ENCODE peak calls at places on chromosome 11, in five cellular contexts. Z is HCT116, I is GM23248, B is SK-N-SH, N is neural progenitor cell. R is an unnamed sample.
A peak's percentile ranks its signal among the peaks of the same experiment; 100 is the strongest.

GRCh38 chr11:6062691-6063358 is 32.3 kb upstream of the OR56A1 start:
- DNase-seq in I (no peak), B (no peak), Z (no peak), N (no peak), R (no peak)

GRCh38 chr11:78310500-78310909 is 107.1 kb downstream of the GAB2 start:
- DNase-seq in N (no peak), Z (no peak), B (no peak), I (peak; percentile 54), R (peak; percentile 26)

GRCh38 chr11:95835768-95836488 is 45.6 kb downstream of the CEP57 start:
- DNase-seq in I (peak; percentile 94), N (peak; percentile 88), Z (peak; percentile 63), B (peak; percentile 55), R (peak; percentile 87)

GRCh38 chr11:67268684-67269268 is 2.5 kb downstream of the GRK2 start:
- DNase-seq in N (no peak), B (no peak), Z (no peak), I (no peak), R (no peak)

GRCh38 chr11:19924321-19925115 is 211.9 kb downstream of the NAV2 start:
- DNase-seq in N (no peak), Z (no peak), I (no peak), B (no peak), R (no peak)

GRCh38 chr11:18768472-18768901 is 23.1 kb downstream of the PTPN5 start:
- DNase-seq in B (no peak), Z (no peak), N (no peak), I (no peak), R (no peak)

GRCh38 chr11:131998020-131998419 is 627.6 kb downstream of the NTM start:
- DNase-seq in I (no peak), Z (no peak), B (no peak), N (no peak), R (peak; percentile 72)

GRCh38 chr11:20109731-20110445 is 50.4 kb downstream of the DBX1 start:
- DNase-seq in B (no peak), N (no peak), I (peak; percentile 52), Z (no peak), R (no peak)

GRCh38 chr11:8356731-8357504 is 93.2 kb upstream of the LMO1 start:
- DNase-seq in N (peak; percentile 67), I (peak; percentile 64), Z (no peak), B (no peak), R (no peak)

GRCh38 chr11:56923116-56923515 is 65.6 kb upstream of the OR5AK2 start:
- DNase-seq in Z (no peak), N (no peak), I (no peak), B (no peak), R (no peak)

GRCh38 chr11:64321533-64321932 is 3.6 kb downstream of the PRDX5 start:
- DNase-seq in I (no peak), B (no peak), N (no peak), Z (no peak), R (peak; percentile 35)

DNA sequence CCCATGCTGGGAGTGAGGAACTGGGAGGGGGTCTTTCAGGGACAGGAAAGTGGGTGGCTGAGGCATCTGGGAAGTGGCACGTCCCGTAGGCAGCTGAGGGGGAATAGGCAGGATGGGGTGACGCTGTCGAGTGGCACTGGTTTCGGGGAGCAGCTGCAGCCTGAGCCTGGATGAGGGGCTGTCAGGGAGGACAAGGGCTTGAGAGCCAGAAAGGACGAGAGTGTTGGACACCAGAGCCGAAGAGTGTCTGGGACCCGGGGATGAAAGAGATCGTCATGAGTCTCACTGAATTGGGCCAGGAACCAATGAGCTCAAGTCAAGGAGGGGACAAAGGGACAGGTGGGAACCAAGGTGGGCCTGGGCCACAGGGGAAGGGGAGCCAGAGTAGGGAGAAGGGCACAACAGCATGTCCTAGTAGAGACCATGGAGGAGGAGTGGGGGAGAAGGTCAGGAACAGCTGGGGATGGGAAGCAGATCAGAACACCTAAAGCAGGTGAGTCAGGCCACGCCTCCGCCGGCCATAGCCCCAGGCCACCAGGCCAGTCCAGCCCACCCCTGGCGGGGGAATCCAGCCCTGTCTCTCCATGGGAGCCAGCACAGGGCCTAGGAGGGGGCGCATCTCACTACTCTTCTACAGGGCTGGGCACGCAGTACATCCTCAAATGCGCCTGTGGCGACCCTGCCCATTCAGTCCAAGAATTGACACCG is 4.2 kb downstream of the RAB3IL1 start:
- DNase-seq in N (no peak), Z (no peak), B (peak; percentile 16), I (no peak), R (no peak)
- H3K4me2 ChIP-seq in N (no peak overlapping the region), Z (no peak overlapping the region), B (no peak overlapping the region), I (no peak overlapping the region), R (no peak overlapping the region)

GRCh38 chr11:24714601-24715000 is 217.7 kb downstream of the LUZP2 start:
- DNase-seq in B (no peak), I (no peak), N (no peak), Z (no peak), R (no peak)
- TF ChIP-seq EZH2phosphoT487 in B (no peak), I (no peak), N (no peak), Z (no peak), R (no peak)

DNA sequence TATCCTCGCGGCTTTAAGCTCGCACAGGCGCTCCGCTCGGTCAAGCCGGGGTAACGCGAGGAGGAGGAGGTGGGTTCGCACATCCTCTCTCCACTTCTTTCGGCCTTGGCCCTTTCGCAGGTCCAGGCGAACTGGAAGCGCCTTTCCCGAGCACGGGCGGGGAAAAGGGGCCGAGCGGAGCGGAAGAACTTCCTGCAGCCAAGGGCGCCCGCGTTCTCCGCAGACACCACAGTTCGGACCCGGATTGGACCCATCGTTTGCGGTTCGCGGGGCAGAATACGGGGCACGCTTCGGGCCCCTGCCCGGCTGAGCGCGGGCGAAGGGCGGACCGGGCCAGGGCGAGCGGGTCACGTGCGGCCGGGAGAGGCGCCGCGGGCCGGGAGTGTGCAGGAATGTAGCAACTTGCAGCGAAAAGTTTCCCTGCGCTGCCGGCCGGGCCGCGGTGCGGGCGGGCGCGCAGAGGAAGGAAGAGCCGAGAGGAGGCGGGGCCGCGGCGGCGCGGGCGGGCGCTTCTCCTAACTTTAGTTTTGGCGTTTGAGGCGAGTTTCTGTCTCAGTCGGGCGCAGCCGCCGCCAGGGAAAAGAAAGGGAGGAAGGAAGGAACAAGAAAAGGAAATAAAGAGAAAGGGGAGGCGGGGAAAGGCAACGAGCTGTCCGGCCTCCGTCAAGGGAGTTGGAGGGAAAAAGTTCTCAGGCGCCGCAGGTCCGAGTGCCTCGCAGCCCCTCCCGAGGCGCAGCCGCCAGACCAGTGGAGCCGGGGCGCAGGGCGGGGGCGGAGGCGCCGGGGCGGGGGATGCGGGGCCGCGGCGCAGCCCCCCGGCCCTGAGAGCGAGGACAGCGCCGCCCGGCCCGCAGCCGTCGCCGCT is at the start of gene YAP1:
- DNase-seq in Z (peak; percentile 77), N (peak; percentile 95), B (peak; percentile 72), I (peak; percentile 95), R (peak; percentile 96)
- H3K4me2 ChIP-seq in Z (peak within 1 kb of the TSS; percentile 91), N (peak within 1 kb of the TSS; percentile 85), B (peak within 1 kb of the TSS; percentile 83), I (peak within 1 kb of the TSS; percentile 88), R (peak within 1 kb of the TSS; percentile 82)

GRCh38 chr11:68999093-68999747 is 13.8 kb downstream of the MRGPRF start:
- DNase-seq in I (no peak), B (no peak), N (no peak), Z (no peak), R (no peak)

GRCh38 chr11:69002101-69002742 is 10.8 kb downstream of the MRGPRF start:
- DNase-seq in I (peak; percentile 43), Z (no peak), B (no peak), N (no peak), R (peak; percentile 3)

GRCh38 chr11:69001301-69002081 is 11.6 kb downstream of the MRGPRF start:
- DNase-seq in Z (no peak), N (no peak), B (peak; percentile 31), I (no peak), R (peak; percentile 1)

GRCh38 chr11:69000391-69000790 is 12.7 kb downstream of the MRGPRF start:
- DNase-seq in Z (no peak), N (no peak), I (peak; percentile 13), B (no peak), R (no peak)

DNA sequence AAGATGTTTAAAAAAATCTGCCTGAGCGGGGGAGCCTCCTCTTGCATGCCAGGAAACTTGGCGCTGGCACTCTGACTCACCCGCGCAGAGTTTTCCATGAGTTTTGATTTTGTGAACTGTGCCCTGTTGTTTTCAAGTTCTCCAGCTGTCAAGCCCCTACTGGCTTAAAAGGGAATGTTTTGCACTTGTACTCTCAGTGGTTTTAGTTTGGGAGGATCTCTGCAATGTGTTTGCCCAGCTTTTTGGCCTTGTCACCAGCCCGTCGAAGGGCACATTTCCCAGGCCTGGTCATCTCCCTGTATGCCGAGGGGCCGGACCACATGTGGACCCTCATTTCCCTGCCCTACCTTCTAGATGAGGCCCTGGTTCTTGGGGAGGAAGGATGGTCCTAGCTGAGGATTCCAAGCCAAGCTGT is 12.2 kb downstream of the MRGPRF start:
- DNase-seq in N (no peak), I (peak; percentile 95), B (peak; percentile 60), Z (peak; percentile 27), R (peak; percentile 68)
- TF ChIP-seq EZH2phosphoT487 in N (no peak), I (no peak), B (no peak), Z (no peak), R (no peak)

GRCh38 chr11:40190294-40190693 is 1269.2 kb downstream of the LRRC4C start:
- DNase-seq in B (peak; percentile 24), Z (no peak), I (no peak), N (no peak), R (no peak)

GRCh38 chr11:40188848-40189247 is 1270.6 kb downstream of the LRRC4C start:
- DNase-seq in B (no peak), N (no peak), Z (no peak), I (no peak), R (peak; percentile 28)

GRCh38 chr11:40186401-40187091 is 1272.9 kb downstream of the LRRC4C start:
- DNase-seq in Z (no peak), I (no peak), B (peak; percentile 41), N (peak; percentile 9), R (peak; percentile 54)

GRCh38 chr11:40185793-40186192 is 1273.7 kb downstream of the LRRC4C start:
- DNase-seq in N (peak; percentile 6), Z (no peak), B (no peak), I (no peak), R (no peak)

GRCh38 chr11:40187092-40187403 is 1272.4 kb downstream of the LRRC4C start:
- DNase-seq in Z (no peak), N (no peak), I (no peak), B (no peak), R (no peak)
- H3K4me2 ChIP-seq in Z (no peak overlapping the region), N (no peak overlapping the region), I (no peak overlapping the region), B (no peak overlapping the region), R (no peak overlapping the region)

DNA sequence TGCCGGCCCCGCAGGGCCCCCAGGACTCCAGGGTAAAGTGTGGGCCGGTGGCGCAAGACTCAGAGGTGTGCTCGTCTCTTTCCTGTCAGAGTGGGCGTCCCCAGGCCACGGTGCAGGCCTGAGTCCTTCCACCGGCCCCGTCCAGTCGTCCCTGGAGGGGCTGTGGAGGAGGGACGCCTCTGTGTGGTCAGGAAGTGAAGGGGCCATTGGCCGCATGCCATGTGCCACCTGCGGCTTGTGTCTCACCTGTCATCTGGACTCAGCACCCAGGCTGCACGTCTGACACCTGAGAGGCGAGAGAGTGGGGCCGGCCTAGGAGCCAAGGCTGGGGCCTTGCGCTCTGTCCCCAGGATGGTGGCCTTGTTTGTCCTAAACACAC is 25.2 kb downstream of the MUC6 start:
- DNase-seq in B (no peak), Z (no peak), I (no peak), N (no peak), R (no peak)
- TF ChIP-seq EZH2phosphoT487 in B (no peak), Z (no peak), I (no peak), N (no peak), R (no peak)

GRCh38 chr11:113014731-113015455 is 53.7 kb downstream of the NCAM1 start:
- DNase-seq in N (no peak), B (peak; percentile 49), I (peak; percentile 4), Z (no peak), R (peak; percentile 46)
- H3K4me2 ChIP-seq in N (no peak overlapping the region), B (no peak overlapping the region), I (no peak overlapping the region), Z (no peak overlapping the region), R (peak overlapping the region; percentile 53)